ENCODE peak calls at places on chromosomes 7 and 10, in five cellular contexts. J is neuronal stem cell, E is testis, Q is SK-N-MC, D is colonic mucosa. X is an unnamed sample.

GRCh38 chr10:113982296-113982695 is 61.4 kb upstream of the ADRB1 start:
- DNase-seq in J (no peak), E (no peak), Q (no peak), D (no peak), X (no peak)

GRCh38 chr7:30655096-30655970 is 26.9 kb downstream of the CRHR2 start:
- DNase-seq in J (no peak), E (no peak), Q (no peak), D (no peak), X (no peak)

GRCh38 chr10:770975-771374 is 81.5 kb upstream of the DIP2C start:
- DNase-seq in J (no peak), E (no peak), Q (no peak), D (peak), X (no peak)

GRCh38 chr10:62454696-62455451 is 80.7 kb downstream of the ZNF365 start:
- DNase-seq in J (no peak), E (no peak), Q (no peak), D (no peak), X (no peak)

GRCh38 chr10:5511231-5511884 is 12.0 kb upstream of the CALML5 start:
- DNase-seq in J (no peak), E (no peak), Q (no peak), D (no peak), X (no peak)

GRCh38 chr7:43491984-43492383 is 90.9 kb upstream of the STK17A start:
- DNase-seq in J (no peak), E (no peak), Q (no peak), D (no peak), X (no peak)

GRCh38 chr7:33773053-33773452 is 132.3 kb upstream of the BMPER start:
- DNase-seq in J (no peak), E (no peak), Q (no peak), D (no peak), X (no peak)

GRCh38 chr10:105974803-105975456 is 1189.6 kb downstream of the SORCS1 start:
- DNase-seq in J (no peak), E (peak), Q (no peak), D (no peak), X (no peak)

GRCh38 chr10:78277734-78278404 is 244.2 kb downstream of the RPS24 start:
- DNase-seq in J (no peak), E (peak), Q (no peak), D (no peak), X (peak)

GRCh38 chr7:111895049-111895448 is 311.1 kb downstream of the DOCK4 start:
- DNase-seq in J (no peak), E (no peak), Q (no peak), D (no peak), X (no peak)

GRCh38 chr10:96257944-96258343 is 13.4 kb downstream of the BLNK start:
- DNase-seq in J (no peak), E (no peak), Q (no peak), D (no peak), X (no peak)

GRCh38 chr10:70619271-70620019 is 16.9 kb upstream of the PRF1 start:
- DNase-seq in J (no peak), E (no peak), Q (no peak), D (no peak), X (no peak)

GRCh38 chr10:69867699-69868558 is 66.2 kb downstream of the COL13A1 start:
- DNase-seq in J (no peak), E (no peak), Q (no peak), D (peak), X (no peak)

GRCh38 chr10:29730461-29730860 is 95.7 kb upstream of the SVIL start:
- DNase-seq in J (no peak), E (no peak), Q (no peak), D (no peak), X (no peak)
- H3K27ac ChIP-seq in J (no peak), E (no peak), Q (no peak), D (no peak), X (no peak)

GRCh38 chr10:74076961-74077360 is 73.7 kb downstream of the AP3M1 start:
- DNase-seq in J (no peak), E (no peak), Q (no peak), D (no peak), X (no peak)
- H3K27ac ChIP-seq in J (no peak), E (no peak), Q (no peak), D (no peak), X (no peak)

GRCh38 chr10:99394761-99395386 is 35.5 kb downstream of the GOT1 start:
- DNase-seq in J (no peak), E (no peak), Q (no peak), D (no peak), X (no peak)
- H3K27ac ChIP-seq in J (no peak), E (no peak), Q (no peak), D (no peak), X (peak)

GRCh38 chr7:130920122-130920521 is 186.1 kb upstream of the KLF14 start:
- DNase-seq in J (no peak), E (no peak), Q (no peak), D (no peak), X (no peak)

GRCh38 chr7:130918129-130919052 is 184.4 kb upstream of the KLF14 start:
- DNase-seq in J (no peak), E (no peak), Q (no peak), D (no peak), X (no peak)

GRCh38 chr7:130919316-130920103 is 185.5 kb upstream of the KLF14 start:
- DNase-seq in J (no peak), E (no peak), Q (no peak), D (no peak), X (no peak)

GRCh38 chr7:130914589-130915294 is 180.7 kb upstream of the KLF14 start:
- DNase-seq in J (no peak), E (no peak), Q (no peak), D (no peak), X (no peak)

GRCh38 chr7:130917669-130918128 is 183.7 kb upstream of the KLF14 start:
- DNase-seq in J (no peak), E (no peak), Q (peak), D (no peak), X (no peak)
- H3K27ac ChIP-seq in J (no peak), E (no peak), Q (peak), D (peak), X (peak)

DNA sequence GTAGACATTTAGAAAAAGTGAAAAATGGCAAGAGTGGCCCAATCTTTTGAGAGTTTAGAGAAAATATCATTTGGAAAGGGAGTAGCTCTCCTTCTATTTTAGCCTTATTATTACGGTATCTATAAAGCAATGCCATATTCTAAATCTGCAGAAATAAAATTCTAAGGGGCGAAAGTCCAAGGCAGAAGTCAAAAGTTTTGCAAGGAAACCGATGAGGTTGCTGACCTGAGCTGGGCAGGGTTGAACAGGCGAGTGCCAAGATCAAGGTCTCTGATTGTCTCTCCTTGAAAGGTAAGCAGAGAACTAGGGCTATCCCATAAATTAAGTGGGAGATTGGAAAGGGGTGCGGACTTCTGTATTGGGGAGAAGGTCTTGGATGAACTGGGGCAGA is 11.7 kb downstream of the TRIM56 start:
- DNase-seq in J (no peak), E (no peak), Q (no peak), D (no peak), X (no peak)
- H3K27ac ChIP-seq in J (no peak), E (no peak), Q (no peak), D (no peak), X (no peak)

DNA sequence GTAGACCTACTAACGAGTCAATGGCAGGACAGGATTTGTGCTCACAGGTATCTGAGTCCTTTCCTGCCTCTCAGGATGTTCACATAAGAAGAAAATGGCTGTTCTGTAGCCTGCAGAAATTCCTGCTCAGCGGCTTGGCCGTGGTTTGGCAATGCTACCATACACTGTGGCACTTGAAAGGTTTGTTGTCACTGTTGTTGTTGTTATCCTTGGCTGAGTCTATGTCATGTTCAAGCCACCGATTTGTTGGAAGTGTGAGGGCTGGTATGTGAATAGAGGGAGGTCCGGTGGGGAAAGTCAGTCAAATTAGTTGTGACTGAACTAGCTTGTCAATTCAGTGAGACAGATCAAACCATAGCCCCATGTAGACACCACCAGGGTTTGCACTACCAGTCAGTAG is 199.9 kb downstream of the TRIL start:
- DNase-seq in J (no peak), E (no peak), Q (no peak), D (no peak), X (no peak)
- H3K27ac ChIP-seq in J (no peak), E (no peak), Q (no peak), D (no peak), X (peak)

GRCh38 chr7:134784251-134785049 is 5.0 kb downstream of the CALD1 start:
- DNase-seq in J (no peak), E (no peak), Q (no peak), D (no peak), X (no peak)

GRCh38 chr7:134780166-134780853 is 876 bp downstream of the CALD1 start:
- DNase-seq in J (no peak), E (no peak), Q (no peak), D (no peak), X (no peak)

GRCh38 chr7:134783294-134784069 is 4.0 kb downstream of the CALD1 start:
- DNase-seq in J (no peak), E (no peak), Q (no peak), D (no peak), X (no peak)

GRCh38 chr7:134781171-134781570 is 1.7 kb downstream of the CALD1 start:
- DNase-seq in J (no peak), E (no peak), Q (no peak), D (no peak), X (no peak)

DNA sequence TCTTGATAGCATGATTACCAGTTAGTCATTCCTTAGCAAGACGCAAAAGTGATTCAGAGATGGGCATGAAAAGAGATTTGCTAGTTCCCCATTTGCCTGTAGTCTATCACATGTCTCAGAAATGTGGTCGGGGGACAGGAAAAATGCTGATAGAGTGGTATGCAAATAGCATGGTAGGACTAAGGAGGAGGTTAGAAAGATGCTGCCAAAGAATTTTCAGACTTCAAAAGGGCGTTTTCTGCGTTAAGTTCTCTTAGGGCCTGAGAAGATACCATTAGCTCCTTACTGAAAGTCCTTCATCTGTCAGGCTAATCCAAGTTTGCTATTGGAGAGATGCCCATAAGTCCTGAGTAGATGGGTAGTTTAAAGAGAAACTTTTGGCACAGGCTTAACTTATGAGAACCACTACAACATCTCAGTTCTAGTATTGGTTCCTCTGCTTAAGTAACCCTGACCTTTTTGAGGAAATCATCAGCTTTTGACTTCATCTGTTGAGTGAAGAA is 2.7 kb downstream of the CALD1 start:
- DNase-seq in J (no peak), E (no peak), Q (no peak), D (no peak), X (no peak)
- H3K27ac ChIP-seq in J (no peak), E (peak), Q (no peak), D (peak), X (no peak)

GRCh38 chr7:106501605-106502580 is 159.1 kb downstream of the CCDC71L start:
- DNase-seq in J (no peak), E (no peak), Q (no peak), D (no peak), X (no peak)
- H3K27ac ChIP-seq in J (no peak), E (no peak), Q (no peak), D (no peak), X (no peak)